ENCODE peak calls at places on chromosomes 6 and 20, in five cellular contexts. Q, I, F, C and W are unnamed samples.

GRCh38 chr6:7196685-7197283 is 89.0 kb downstream of the RREB1 start:
- DNase-seq in Q (no peak), I (no peak), F (no peak), C (no peak), W (no peak)

GRCh38 chr6:123053602-123054225 is 57.7 kb downstream of the CLVS2 start:
- DNase-seq in Q (no peak), I (no peak), F (no peak), C (no peak), W (no peak)

GRCh38 chr6:156793224-156793623 is 16.0 kb downstream of the ARID1B start:
- DNase-seq in Q (no peak), I (no peak), F (no peak), C (no peak), W (no peak)

GRCh38 chr20:4811661-4812181 is 90.0 kb downstream of the PRND start:
- DNase-seq in Q (peak; percentile 84), I (peak; percentile 53), F (peak; percentile 64), C (no peak), W (no peak)

GRCh38 chr6:158591134-158591809 is 31.4 kb downstream of the TMEM181 start:
- DNase-seq in Q (no peak), I (no peak), F (no peak), C (no peak), W (no peak)

GRCh38 chr6:66561479-66561878 is 854.5 kb upstream of the EYS start:
- DNase-seq in Q (no peak), I (no peak), F (no peak), C (no peak), W (no peak)

GRCh38 chr6:156942266-156942665 is 165.1 kb downstream of the ARID1B start:
- DNase-seq in Q (no peak), I (no peak), F (no peak), C (peak; percentile 70), W (no peak)

GRCh38 chr6:10676403-10676802 is 18.0 kb downstream of the C6orf52 start:
- DNase-seq in Q (no peak), I (no peak), F (no peak), C (no peak), W (no peak)

GRCh38 chr6:34248727-34249468 is at the start of gene SMIM29:
- DNase-seq in Q (peak; percentile 98), I (peak; percentile 98), F (peak; percentile 97), C (peak; percentile 99), W (peak; percentile 100)

GRCh38 chr20:40984496-40984895 is 44.1 kb upstream of the TOP1 start:
- DNase-seq in Q (no peak), I (no peak), F (no peak), C (no peak), W (no peak)

GRCh38 chr6:131968672-131969071 is 17.5 kb upstream of the CCN2 start:
- DNase-seq in Q (no peak), I (no peak), F (no peak), C (no peak), W (no peak)

DNA sequence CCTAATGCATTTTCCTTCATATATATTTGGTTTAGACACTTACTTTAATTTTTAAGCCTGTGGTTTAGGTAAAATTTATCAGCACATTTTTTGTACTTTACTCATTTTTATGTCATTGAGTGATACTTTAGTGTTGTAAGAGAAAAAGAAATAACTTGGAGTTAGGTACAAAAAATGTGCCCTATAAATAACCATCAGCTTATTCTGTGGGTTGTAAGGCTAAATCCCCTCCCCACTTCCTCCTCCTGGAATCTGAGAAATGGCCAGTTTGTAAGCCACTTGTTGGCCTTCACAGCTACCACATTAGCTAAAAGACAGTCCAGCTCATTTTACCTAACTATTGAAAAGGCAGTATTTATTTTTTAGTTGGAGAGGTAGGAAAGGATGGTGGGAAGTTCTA is 576.3 kb downstream of the PKHD1 start:
- DNase-seq in Q (no peak), I (no peak), F (no peak), C (no peak), W (no peak)
- TF ChIP-seq CTCF in Q (no peak), I (no peak), F (no peak), C (no peak), W (no peak)

DNA sequence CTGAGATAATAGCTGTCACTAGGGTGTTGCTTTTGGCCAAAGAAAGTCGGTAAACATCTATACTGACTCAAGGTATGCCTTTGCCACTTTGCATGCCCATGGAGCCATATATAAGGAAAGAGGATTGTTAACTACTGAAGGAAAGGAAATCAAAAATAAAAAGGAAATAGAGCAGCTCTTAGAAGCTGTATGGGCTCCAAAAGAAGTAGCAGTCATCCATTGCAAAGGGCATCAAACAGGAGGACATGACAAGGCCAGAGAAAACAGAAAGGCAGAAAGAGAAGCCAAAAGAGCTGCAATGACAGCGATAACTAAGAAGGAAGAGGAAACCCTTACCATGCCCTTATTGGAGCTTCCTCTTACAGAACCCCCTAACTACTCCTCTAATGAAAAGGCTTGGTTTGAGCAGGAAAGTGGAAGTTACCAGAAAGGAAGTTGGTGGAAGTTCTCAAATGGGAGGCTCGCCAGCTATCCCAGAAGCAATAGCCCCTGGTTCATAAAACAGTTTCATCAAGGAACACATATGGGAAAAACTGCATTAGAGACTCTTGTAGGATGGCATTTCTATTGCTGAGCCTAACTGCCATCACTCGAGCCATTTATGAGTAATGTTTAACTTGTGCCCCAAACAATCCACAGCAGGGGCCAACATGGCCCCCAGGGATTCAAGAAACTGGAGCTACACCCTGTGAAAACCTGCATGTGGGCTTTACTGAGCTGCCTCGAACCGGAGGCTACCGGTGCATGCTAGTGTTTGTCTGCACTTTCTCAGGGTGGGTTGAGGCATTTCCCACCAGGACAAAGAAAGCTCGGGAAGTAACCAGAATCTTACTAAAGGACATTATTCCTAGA is 7.0 kb downstream of the IL22RA2 start:
- DNase-seq in Q (no peak), I (no peak), F (no peak), C (no peak), W (no peak)
- TF ChIP-seq CTCF in Q (peak; percentile 30), I (no peak), F (no peak), C (no peak), W (no peak)

GRCh38 chr6:107657755-107658461 is 166.2 kb downstream of the SCML4 start:
- DNase-seq in Q (peak; percentile 79), I (peak; percentile 49), F (peak; percentile 81), C (peak; percentile 64), W (no peak)
- TF ChIP-seq CTCF in Q (peak; percentile 15), I (no peak), F (peak; percentile 9), C (peak; percentile 37), W (no peak)

GRCh38 chr6:15249371-15250019 is 3.6 kb downstream of the JARID2 start:
- DNase-seq in Q (no peak), I (no peak), F (no peak), C (no peak), W (no peak)

GRCh38 chr6:15247214-15247749 is 1.4 kb downstream of the JARID2 start:
- DNase-seq in Q (no peak), I (no peak), F (no peak), C (no peak), W (no peak)

GRCh38 chr6:15246217-15247211 is 645 bp downstream of the JARID2 start:
- DNase-seq in Q (no peak), I (peak; percentile 31), F (no peak), C (no peak), W (no peak)

GRCh38 chr6:15248451-15249370 is 2.8 kb downstream of the JARID2 start:
- DNase-seq in Q (peak; percentile 96), I (peak; percentile 98), F (peak; percentile 94), C (peak; percentile 96), W (peak; percentile 91)

DNA sequence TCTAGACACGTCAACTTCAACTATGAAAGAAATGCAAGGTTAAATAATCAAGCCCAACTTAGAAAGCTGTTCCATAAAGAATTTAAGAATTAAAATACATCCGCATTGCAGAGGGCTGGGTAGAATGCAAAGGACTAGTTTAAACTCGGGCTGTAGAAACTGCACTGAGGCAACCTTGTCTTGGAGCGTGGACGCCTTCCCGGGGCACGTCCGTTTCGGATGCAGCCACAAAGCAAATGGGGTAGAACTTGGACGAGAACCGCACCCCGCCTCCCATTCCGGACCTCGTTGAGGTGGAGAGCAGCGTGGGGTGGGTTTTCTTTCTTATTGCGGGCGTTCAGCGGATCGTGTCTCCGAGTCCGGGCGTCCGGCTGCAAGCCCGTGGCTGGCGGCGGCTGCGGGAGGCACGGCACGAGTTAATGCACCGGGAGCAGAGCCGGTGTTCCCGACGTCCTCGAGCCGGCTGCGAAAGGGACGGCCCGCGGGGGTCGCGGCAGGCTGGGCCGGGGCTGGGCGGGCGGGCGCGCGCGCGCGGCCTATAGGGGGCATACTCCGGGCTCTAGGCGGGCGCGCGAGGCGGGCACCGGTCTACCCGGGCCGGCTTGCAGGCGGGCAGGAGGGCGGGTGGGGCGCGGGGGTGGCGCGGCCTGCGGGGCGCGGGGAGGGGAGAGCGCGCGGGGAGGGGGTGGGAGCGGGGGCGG is 2.0 kb downstream of the JARID2 start:
- DNase-seq in Q (peak; percentile 80), I (peak; percentile 68), F (peak; percentile 60), C (peak; percentile 88), W (peak; percentile 48)
- TF ChIP-seq CTCF in Q (peak; percentile 30), I (no peak), F (peak; percentile 44), C (peak; percentile 64), W (peak; percentile 23)

GRCh38 chr6:116969211-116969863 is 92.3 kb downstream of the RFX6 start:
- DNase-seq in Q (no peak), I (peak; percentile 47), F (no peak), C (peak; percentile 55), W (peak; percentile 50)
- TF ChIP-seq CTCF in Q (peak; percentile 55), I (peak; percentile 54), F (peak; percentile 70), C (peak; percentile 90), W (peak; percentile 28)

DNA sequence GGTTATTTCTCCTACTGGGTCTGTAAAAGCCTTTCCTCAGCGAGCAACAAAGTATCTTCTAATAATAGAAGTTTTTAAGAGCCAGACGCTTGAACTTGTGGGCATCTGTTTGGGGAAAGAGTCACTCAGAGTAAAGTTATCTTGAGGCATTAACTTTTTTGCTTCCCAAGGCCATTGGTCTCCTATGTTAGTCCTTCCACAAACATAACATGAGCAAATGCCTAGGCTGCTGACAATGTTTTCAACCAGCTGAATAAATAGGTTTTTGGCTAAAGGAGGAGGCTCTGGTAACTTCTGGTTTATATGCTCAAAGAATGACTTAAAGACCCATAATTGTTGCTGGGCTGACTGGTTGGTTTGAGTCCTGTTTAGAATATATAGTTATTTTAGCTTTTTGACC is 213.5 kb upstream of the SYNCRIP start:
- DNase-seq in Q (no peak), I (no peak), F (no peak), C (no peak), W (no peak)
- TF ChIP-seq CTCF in Q (no peak), I (no peak), F (no peak), C (no peak), W (no peak)

GRCh38 chr20:46151936-46152335 is 33.8 kb downstream of the CD40 start:
- DNase-seq in Q (no peak), I (no peak), F (no peak), C (peak; percentile 87), W (peak; percentile 36)
- TF ChIP-seq CTCF in Q (peak; percentile 31), I (peak; percentile 36), F (peak; percentile 18), C (peak; percentile 83), W (peak; percentile 74)

GRCh38 chr6:42393339-42393738 is 58.4 kb downstream of the TRERF1 start:
- DNase-seq in Q (no peak), I (peak; percentile 53), F (no peak), C (no peak), W (no peak)

GRCh38 chr6:42394151-42394550 is 57.6 kb downstream of the TRERF1 start:
- DNase-seq in Q (no peak), I (no peak), F (no peak), C (no peak), W (no peak)

GRCh38 chr6:42400031-42400760 is 51.5 kb downstream of the TRERF1 start:
- DNase-seq in Q (no peak), I (no peak), F (no peak), C (no peak), W (no peak)

GRCh38 chr6:42394881-42395620 is 56.7 kb downstream of the TRERF1 start:
- DNase-seq in Q (no peak), I (no peak), F (no peak), C (no peak), W (no peak)

GRCh38 chr6:42396720-42397119 is 55.0 kb downstream of the TRERF1 start:
- DNase-seq in Q (no peak), I (no peak), F (no peak), C (peak; percentile 72), W (no peak)
- TF ChIP-seq CTCF in Q (no peak), I (no peak), F (no peak), C (peak; percentile 58), W (no peak)